ENCODE peak calls at places on chromosomes 5 and 9, in four cellular contexts. One of them, this sample, is unnamed.

GRCh38 chr5:64331597-64332277 is 166.1 kb downstream of the RNF180 start:
- DNase-seq in stimulated activated CD8-positive, alpha-beta memory T cell treated with anti-CD3 and anti-CD28 coated beads, Interleukin-4, amount 100 ng/mL, for 48 hours: no peak
- DNase-seq in activated naive CD8-positive, alpha-beta T cell treated with anti-CD3 and anti-CD28 coated beads, Interleukin-2, amount 10 ng/mL, durations not matched to agents 7 days and 5 days: no peak
- DNase-seq in non-pigmented ciliary epithelial cell: no peak
- DNase-seq in this sample: no peak

GRCh38 chr9:693460-694390 is 147.8 kb upstream of the DMRT1 start:
- DNase-seq in stimulated activated CD8-positive, alpha-beta memory T cell treated with anti-CD3 and anti-CD28 coated beads, Interleukin-4, amount 100 ng/mL, for 48 hours: no peak
- DNase-seq in activated naive CD8-positive, alpha-beta T cell treated with anti-CD3 and anti-CD28 coated beads, Interleukin-2, amount 10 ng/mL, durations not matched to agents 7 days and 5 days: no peak
- DNase-seq in non-pigmented ciliary epithelial cell: no peak
- DNase-seq in this sample: no peak

GRCh38 chr5:76622973-76623596 is at the start of gene F2RL2:
- DNase-seq in activated naive CD8-positive, alpha-beta T cell treated with anti-CD3 and anti-CD28 coated beads, Interleukin-2, amount 10 ng/mL, durations not matched to agents 7 days and 5 days: no peak
- DNase-seq in non-pigmented ciliary epithelial cell: peak; percentile 80
- DNase-seq in stimulated activated CD8-positive, alpha-beta memory T cell treated with anti-CD3 and anti-CD28 coated beads, Interleukin-4, amount 100 ng/mL, for 48 hours: no peak
- DNase-seq in this sample: peak; percentile 24

GRCh38 chr5:177310757-177311173 is 933 bp downstream of the MXD3 start:
- DNase-seq in activated naive CD8-positive, alpha-beta T cell treated with anti-CD3 and anti-CD28 coated beads, Interleukin-2, amount 10 ng/mL, durations not matched to agents 7 days and 5 days: peak; percentile 53
- DNase-seq in stimulated activated CD8-positive, alpha-beta memory T cell treated with anti-CD3 and anti-CD28 coated beads, Interleukin-4, amount 100 ng/mL, for 48 hours: no peak
- DNase-seq in non-pigmented ciliary epithelial cell: no peak
- DNase-seq in this sample: no peak

GRCh38 chr5:11234501-11234911 is 473.5 kb upstream of the DAP start:
- DNase-seq in stimulated activated CD8-positive, alpha-beta memory T cell treated with anti-CD3 and anti-CD28 coated beads, Interleukin-4, amount 100 ng/mL, for 48 hours: no peak
- DNase-seq in activated naive CD8-positive, alpha-beta T cell treated with anti-CD3 and anti-CD28 coated beads, Interleukin-2, amount 10 ng/mL, durations not matched to agents 7 days and 5 days: no peak
- DNase-seq in non-pigmented ciliary epithelial cell: no peak
- DNase-seq in this sample: no peak

GRCh38 chr9:37550781-37551180 is 25.4 kb downstream of the FBXO10 start:
- DNase-seq in activated naive CD8-positive, alpha-beta T cell treated with anti-CD3 and anti-CD28 coated beads, Interleukin-2, amount 10 ng/mL, durations not matched to agents 7 days and 5 days: no peak
- DNase-seq in stimulated activated CD8-positive, alpha-beta memory T cell treated with anti-CD3 and anti-CD28 coated beads, Interleukin-4, amount 100 ng/mL, for 48 hours: no peak
- DNase-seq in non-pigmented ciliary epithelial cell: no peak
- DNase-seq in this sample: no peak

GRCh38 chr5:14457475-14457874 is 124.1 kb upstream of the OTULINL start:
- DNase-seq in activated naive CD8-positive, alpha-beta T cell treated with anti-CD3 and anti-CD28 coated beads, Interleukin-2, amount 10 ng/mL, durations not matched to agents 7 days and 5 days: no peak
- DNase-seq in non-pigmented ciliary epithelial cell: no peak
- DNase-seq in stimulated activated CD8-positive, alpha-beta memory T cell treated with anti-CD3 and anti-CD28 coated beads, Interleukin-4, amount 100 ng/mL, for 48 hours: no peak
- DNase-seq in this sample: no peak

GRCh38 chr5:96064905-96065304 is 103.3 kb upstream of the ELL2 start:
- DNase-seq in non-pigmented ciliary epithelial cell: no peak
- DNase-seq in stimulated activated CD8-positive, alpha-beta memory T cell treated with anti-CD3 and anti-CD28 coated beads, Interleukin-4, amount 100 ng/mL, for 48 hours: no peak
- DNase-seq in activated naive CD8-positive, alpha-beta T cell treated with anti-CD3 and anti-CD28 coated beads, Interleukin-2, amount 10 ng/mL, durations not matched to agents 7 days and 5 days: no peak
- DNase-seq in this sample: no peak

GRCh38 chr9:8014987-8015682 is 215.6 kb upstream of the DMAC1 start:
- DNase-seq in stimulated activated CD8-positive, alpha-beta memory T cell treated with anti-CD3 and anti-CD28 coated beads, Interleukin-4, amount 100 ng/mL, for 48 hours: no peak
- DNase-seq in non-pigmented ciliary epithelial cell: no peak
- DNase-seq in activated naive CD8-positive, alpha-beta T cell treated with anti-CD3 and anti-CD28 coated beads, Interleukin-2, amount 10 ng/mL, durations not matched to agents 7 days and 5 days: no peak
- DNase-seq in this sample: no peak

GRCh38 chr9:107749787-107750444 is 260.3 kb upstream of the KLF4 start:
- DNase-seq in activated naive CD8-positive, alpha-beta T cell treated with anti-CD3 and anti-CD28 coated beads, Interleukin-2, amount 10 ng/mL, durations not matched to agents 7 days and 5 days: no peak
- DNase-seq in stimulated activated CD8-positive, alpha-beta memory T cell treated with anti-CD3 and anti-CD28 coated beads, Interleukin-4, amount 100 ng/mL, for 48 hours: no peak
- DNase-seq in non-pigmented ciliary epithelial cell: no peak
- DNase-seq in this sample: no peak

GRCh38 chr5:181217111-181217804 is 5.8 kb upstream of the TRIM41 start:
- DNase-seq in non-pigmented ciliary epithelial cell: no peak
- DNase-seq in stimulated activated CD8-positive, alpha-beta memory T cell treated with anti-CD3 and anti-CD28 coated beads, Interleukin-4, amount 100 ng/mL, for 48 hours: peak; percentile 82
- DNase-seq in activated naive CD8-positive, alpha-beta T cell treated with anti-CD3 and anti-CD28 coated beads, Interleukin-2, amount 10 ng/mL, durations not matched to agents 7 days and 5 days: peak; percentile 73
- DNase-seq in this sample: peak; percentile 69

GRCh38 chr5:98916540-98916939 is 12.3 kb downstream of the CHD1 start:
- DNase-seq in stimulated activated CD8-positive, alpha-beta memory T cell treated with anti-CD3 and anti-CD28 coated beads, Interleukin-4, amount 100 ng/mL, for 48 hours: no peak
- DNase-seq in non-pigmented ciliary epithelial cell: no peak
- DNase-seq in activated naive CD8-positive, alpha-beta T cell treated with anti-CD3 and anti-CD28 coated beads, Interleukin-2, amount 10 ng/mL, durations not matched to agents 7 days and 5 days: no peak
- DNase-seq in this sample: no peak

GRCh38 chr9:119487118-119487827 is 118.0 kb upstream of the BRINP1 start:
- DNase-seq in activated naive CD8-positive, alpha-beta T cell treated with anti-CD3 and anti-CD28 coated beads, Interleukin-2, amount 10 ng/mL, durations not matched to agents 7 days and 5 days: no peak
- DNase-seq in non-pigmented ciliary epithelial cell: no peak
- DNase-seq in stimulated activated CD8-positive, alpha-beta memory T cell treated with anti-CD3 and anti-CD28 coated beads, Interleukin-4, amount 100 ng/mL, for 48 hours: no peak
- DNase-seq in this sample: no peak

GRCh38 chr5:51892680-51893079 is 509.4 kb downstream of the ISL1 start:
- DNase-seq in stimulated activated CD8-positive, alpha-beta memory T cell treated with anti-CD3 and anti-CD28 coated beads, Interleukin-4, amount 100 ng/mL, for 48 hours: no peak
- DNase-seq in non-pigmented ciliary epithelial cell: no peak
- DNase-seq in activated naive CD8-positive, alpha-beta T cell treated with anti-CD3 and anti-CD28 coated beads, Interleukin-2, amount 10 ng/mL, durations not matched to agents 7 days and 5 days: no peak
- DNase-seq in this sample: no peak

GRCh38 chr5:150608991-150609390 is 31.5 kb upstream of the SYNPO start:
- DNase-seq in stimulated activated CD8-positive, alpha-beta memory T cell treated with anti-CD3 and anti-CD28 coated beads, Interleukin-4, amount 100 ng/mL, for 48 hours: no peak
- DNase-seq in non-pigmented ciliary epithelial cell: no peak
- DNase-seq in activated naive CD8-positive, alpha-beta T cell treated with anti-CD3 and anti-CD28 coated beads, Interleukin-2, amount 10 ng/mL, durations not matched to agents 7 days and 5 days: no peak
- DNase-seq in this sample: no peak

GRCh38 chr9:136056546-136057235 is 38.4 kb downstream of the NACC2 start:
- DNase-seq in activated naive CD8-positive, alpha-beta T cell treated with anti-CD3 and anti-CD28 coated beads, Interleukin-2, amount 10 ng/mL, durations not matched to agents 7 days and 5 days: no peak
- DNase-seq in non-pigmented ciliary epithelial cell: no peak
- DNase-seq in stimulated activated CD8-positive, alpha-beta memory T cell treated with anti-CD3 and anti-CD28 coated beads, Interleukin-4, amount 100 ng/mL, for 48 hours: no peak
- DNase-seq in this sample: peak; percentile 29

GRCh38 chr9:2299843-2300205 is 284.7 kb downstream of the SMARCA2 start:
- DNase-seq in stimulated activated CD8-positive, alpha-beta memory T cell treated with anti-CD3 and anti-CD28 coated beads, Interleukin-4, amount 100 ng/mL, for 48 hours: no peak
- DNase-seq in activated naive CD8-positive, alpha-beta T cell treated with anti-CD3 and anti-CD28 coated beads, Interleukin-2, amount 10 ng/mL, durations not matched to agents 7 days and 5 days: no peak
- DNase-seq in non-pigmented ciliary epithelial cell: no peak
- DNase-seq in this sample: no peak

GRCh38 chr5:933251-933861 is 40.7 kb downstream of the TRIP13 start:
- DNase-seq in non-pigmented ciliary epithelial cell: no peak
- DNase-seq in stimulated activated CD8-positive, alpha-beta memory T cell treated with anti-CD3 and anti-CD28 coated beads, Interleukin-4, amount 100 ng/mL, for 48 hours: no peak
- DNase-seq in activated naive CD8-positive, alpha-beta T cell treated with anti-CD3 and anti-CD28 coated beads, Interleukin-2, amount 10 ng/mL, durations not matched to agents 7 days and 5 days: no peak
- DNase-seq in this sample: no peak

GRCh38 chr5:141094481-141095262 is at the start of gene PCDHB2:
- DNase-seq in activated naive CD8-positive, alpha-beta T cell treated with anti-CD3 and anti-CD28 coated beads, Interleukin-2, amount 10 ng/mL, durations not matched to agents 7 days and 5 days: no peak
- DNase-seq in stimulated activated CD8-positive, alpha-beta memory T cell treated with anti-CD3 and anti-CD28 coated beads, Interleukin-4, amount 100 ng/mL, for 48 hours: no peak
- DNase-seq in non-pigmented ciliary epithelial cell: no peak
- DNase-seq in this sample: peak; percentile 64

GRCh38 chr5:73393606-73394489 is 54.7 kb downstream of the FOXD1 start:
- DNase-seq in non-pigmented ciliary epithelial cell: no peak
- DNase-seq in stimulated activated CD8-positive, alpha-beta memory T cell treated with anti-CD3 and anti-CD28 coated beads, Interleukin-4, amount 100 ng/mL, for 48 hours: no peak
- DNase-seq in activated naive CD8-positive, alpha-beta T cell treated with anti-CD3 and anti-CD28 coated beads, Interleukin-2, amount 10 ng/mL, durations not matched to agents 7 days and 5 days: no peak
- DNase-seq in this sample: no peak

GRCh38 chr9:125540497-125540896 is 166.5 kb downstream of the MAPKAP1 start:
- DNase-seq in activated naive CD8-positive, alpha-beta T cell treated with anti-CD3 and anti-CD28 coated beads, Interleukin-2, amount 10 ng/mL, durations not matched to agents 7 days and 5 days: no peak
- DNase-seq in stimulated activated CD8-positive, alpha-beta memory T cell treated with anti-CD3 and anti-CD28 coated beads, Interleukin-4, amount 100 ng/mL, for 48 hours: no peak
- DNase-seq in non-pigmented ciliary epithelial cell: no peak
- DNase-seq in this sample: no peak

GRCh38 chr5:150457112-150457511 is 7.6 kb upstream of the RPS14 start:
- DNase-seq in non-pigmented ciliary epithelial cell: no peak
- DNase-seq in activated naive CD8-positive, alpha-beta T cell treated with anti-CD3 and anti-CD28 coated beads, Interleukin-2, amount 10 ng/mL, durations not matched to agents 7 days and 5 days: no peak
- DNase-seq in stimulated activated CD8-positive, alpha-beta memory T cell treated with anti-CD3 and anti-CD28 coated beads, Interleukin-4, amount 100 ng/mL, for 48 hours: no peak
- DNase-seq in this sample: no peak

GRCh38 chr5:34464820-34465219 is 191.3 kb upstream of the RAI14 start:
- DNase-seq in non-pigmented ciliary epithelial cell: no peak
- DNase-seq in activated naive CD8-positive, alpha-beta T cell treated with anti-CD3 and anti-CD28 coated beads, Interleukin-2, amount 10 ng/mL, durations not matched to agents 7 days and 5 days: no peak
- DNase-seq in stimulated activated CD8-positive, alpha-beta memory T cell treated with anti-CD3 and anti-CD28 coated beads, Interleukin-4, amount 100 ng/mL, for 48 hours: no peak
- DNase-seq in this sample: no peak

GRCh38 chr9:135346438-135347050 is 133.0 kb upstream of the PPP1R26 start:
- DNase-seq in non-pigmented ciliary epithelial cell: no peak
- DNase-seq in activated naive CD8-positive, alpha-beta T cell treated with anti-CD3 and anti-CD28 coated beads, Interleukin-2, amount 10 ng/mL, durations not matched to agents 7 days and 5 days: no peak
- DNase-seq in stimulated activated CD8-positive, alpha-beta memory T cell treated with anti-CD3 and anti-CD28 coated beads, Interleukin-4, amount 100 ng/mL, for 48 hours: no peak
- DNase-seq in this sample: no peak

GRCh38 chr5:177470759-177471536 is 2.5 kb downstream of the DBN1 start:
- DNase-seq in activated naive CD8-positive, alpha-beta T cell treated with anti-CD3 and anti-CD28 coated beads, Interleukin-2, amount 10 ng/mL, durations not matched to agents 7 days and 5 days: no peak
- DNase-seq in non-pigmented ciliary epithelial cell: peak; percentile 67
- DNase-seq in stimulated activated CD8-positive, alpha-beta memory T cell treated with anti-CD3 and anti-CD28 coated beads, Interleukin-4, amount 100 ng/mL, for 48 hours: no peak
- DNase-seq in this sample: no peak

GRCh38 chr5:169547508-169547907 is 36.1 kb upstream of the SPDL1 start:
- DNase-seq in activated naive CD8-positive, alpha-beta T cell treated with anti-CD3 and anti-CD28 coated beads, Interleukin-2, amount 10 ng/mL, durations not matched to agents 7 days and 5 days: no peak
- DNase-seq in stimulated activated CD8-positive, alpha-beta memory T cell treated with anti-CD3 and anti-CD28 coated beads, Interleukin-4, amount 100 ng/mL, for 48 hours: no peak
- DNase-seq in non-pigmented ciliary epithelial cell: no peak
- DNase-seq in this sample: no peak

GRCh38 chr9:98121096-98121495 is 2.1 kb upstream of the TRIM14 start:
- DNase-seq in stimulated activated CD8-positive, alpha-beta memory T cell treated with anti-CD3 and anti-CD28 coated beads, Interleukin-4, amount 100 ng/mL, for 48 hours: no peak
- DNase-seq in activated naive CD8-positive, alpha-beta T cell treated with anti-CD3 and anti-CD28 coated beads, Interleukin-2, amount 10 ng/mL, durations not matched to agents 7 days and 5 days: no peak
- DNase-seq in non-pigmented ciliary epithelial cell: no peak
- DNase-seq in this sample: no peak

GRCh38 chr5:148147415-148147814 is 20.9 kb upstream of the SPINK14 start:
- DNase-seq in stimulated activated CD8-positive, alpha-beta memory T cell treated with anti-CD3 and anti-CD28 coated beads, Interleukin-4, amount 100 ng/mL, for 48 hours: no peak
- DNase-seq in non-pigmented ciliary epithelial cell: no peak
- DNase-seq in activated naive CD8-positive, alpha-beta T cell treated with anti-CD3 and anti-CD28 coated beads, Interleukin-2, amount 10 ng/mL, durations not matched to agents 7 days and 5 days: no peak
- DNase-seq in this sample: no peak

GRCh38 chr5:107067391-107067790 is 603.3 kb downstream of the EFNA5 start:
- DNase-seq in non-pigmented ciliary epithelial cell: no peak
- DNase-seq in activated naive CD8-positive, alpha-beta T cell treated with anti-CD3 and anti-CD28 coated beads, Interleukin-2, amount 10 ng/mL, durations not matched to agents 7 days and 5 days: no peak
- DNase-seq in stimulated activated CD8-positive, alpha-beta memory T cell treated with anti-CD3 and anti-CD28 coated beads, Interleukin-4, amount 100 ng/mL, for 48 hours: no peak
- DNase-seq in this sample: no peak

GRCh38 chr9:111712369-111712768 is 51.0 kb downstream of the GNG10 start:
- DNase-seq in non-pigmented ciliary epithelial cell: no peak
- DNase-seq in activated naive CD8-positive, alpha-beta T cell treated with anti-CD3 and anti-CD28 coated beads, Interleukin-2, amount 10 ng/mL, durations not matched to agents 7 days and 5 days: no peak
- DNase-seq in stimulated activated CD8-positive, alpha-beta memory T cell treated with anti-CD3 and anti-CD28 coated beads, Interleukin-4, amount 100 ng/mL, for 48 hours: no peak
- DNase-seq in this sample: no peak

GRCh38 chr5:17238521-17239041 is 21.1 kb downstream of the BASP1 start:
- DNase-seq in non-pigmented ciliary epithelial cell: no peak
- DNase-seq in stimulated activated CD8-positive, alpha-beta memory T cell treated with anti-CD3 and anti-CD28 coated beads, Interleukin-4, amount 100 ng/mL, for 48 hours: no peak
- DNase-seq in activated naive CD8-positive, alpha-beta T cell treated with anti-CD3 and anti-CD28 coated beads, Interleukin-2, amount 10 ng/mL, durations not matched to agents 7 days and 5 days: no peak
- DNase-seq in this sample: no peak

GRCh38 chr5:54329731-54330709 is 19.6 kb upstream of the ARL15 start:
- DNase-seq in non-pigmented ciliary epithelial cell: peak; percentile 92
- DNase-seq in stimulated activated CD8-positive, alpha-beta memory T cell treated with anti-CD3 and anti-CD28 coated beads, Interleukin-4, amount 100 ng/mL, for 48 hours: no peak
- DNase-seq in activated naive CD8-positive, alpha-beta T cell treated with anti-CD3 and anti-CD28 coated beads, Interleukin-2, amount 10 ng/mL, durations not matched to agents 7 days and 5 days: no peak
- DNase-seq in this sample: no peak

GRCh38 chr9:20980713-20981481 is 50.5 kb downstream of the HACD4 start:
- DNase-seq in activated naive CD8-positive, alpha-beta T cell treated with anti-CD3 and anti-CD28 coated beads, Interleukin-2, amount 10 ng/mL, durations not matched to agents 7 days and 5 days: no peak
- DNase-seq in stimulated activated CD8-positive, alpha-beta memory T cell treated with anti-CD3 and anti-CD28 coated beads, Interleukin-4, amount 100 ng/mL, for 48 hours: no peak
- DNase-seq in non-pigmented ciliary epithelial cell: peak; percentile 67
- DNase-seq in this sample: no peak

GRCh38 chr9:135970128-135970815 is 9.1 kb upstream of the UBAC1 start:
- DNase-seq in non-pigmented ciliary epithelial cell: no peak
- DNase-seq in activated naive CD8-positive, alpha-beta T cell treated with anti-CD3 and anti-CD28 coated beads, Interleukin-2, amount 10 ng/mL, durations not matched to agents 7 days and 5 days: no peak
- DNase-seq in stimulated activated CD8-positive, alpha-beta memory T cell treated with anti-CD3 and anti-CD28 coated beads, Interleukin-4, amount 100 ng/mL, for 48 hours: no peak
- DNase-seq in this sample: no peak

GRCh38 chr5:127892467-127893207 is 189.4 kb downstream of the CCDC192 start:
- DNase-seq in stimulated activated CD8-positive, alpha-beta memory T cell treated with anti-CD3 and anti-CD28 coated beads, Interleukin-4, amount 100 ng/mL, for 48 hours: no peak
- DNase-seq in non-pigmented ciliary epithelial cell: peak; percentile 43
- DNase-seq in activated naive CD8-positive, alpha-beta T cell treated with anti-CD3 and anti-CD28 coated beads, Interleukin-2, amount 10 ng/mL, durations not matched to agents 7 days and 5 days: no peak
- DNase-seq in this sample: no peak

GRCh38 chr5:84779206-84779605 is 394.5 kb upstream of the EDIL3 start:
- DNase-seq in non-pigmented ciliary epithelial cell: peak; percentile 1
- DNase-seq in activated naive CD8-positive, alpha-beta T cell treated with anti-CD3 and anti-CD28 coated beads, Interleukin-2, amount 10 ng/mL, durations not matched to agents 7 days and 5 days: no peak
- DNase-seq in stimulated activated CD8-positive, alpha-beta memory T cell treated with anti-CD3 and anti-CD28 coated beads, Interleukin-4, amount 100 ng/mL, for 48 hours: no peak
- DNase-seq in this sample: no peak